ENCODE peak calls at places on chromosomes 6 and 20, in nine cellular contexts. One of them, this sample, is unnamed. For H3K4me1, the result is how much of the 10 kb centered on the place peaks cover.

GRCh38 chr6:31958741-31959739 is at the start of the genes NELFE and SKIC2:
- DNase-seq in transverse colon: peak
- DNase-seq in heart right ventricle: peak
- DNase-seq in psoas muscle: peak
- DNase-seq in cardiac muscle cell: peak
- DNase-seq in NT2/D1: peak
- DNase-seq in aorta: peak
- DNase-seq in adrenal gland: peak
- DNase-seq in HAP-1: peak
- DNase-seq in this sample: peak

GRCh38 chr6:165850434-165851019 is 187.5 kb upstream of the PDE10A start:
- DNase-seq in transverse colon: peak
- DNase-seq in heart right ventricle: peak
- DNase-seq in psoas muscle: peak
- DNase-seq in cardiac muscle cell: peak
- DNase-seq in NT2/D1: no peak
- DNase-seq in aorta: no peak
- DNase-seq in adrenal gland: peak
- DNase-seq in HAP-1: peak
- DNase-seq in this sample: peak

GRCh38 chr6:37860226-37860839 is 40.8 kb downstream of the ZFAND3 start:
- DNase-seq in transverse colon: no peak
- DNase-seq in heart right ventricle: no peak
- DNase-seq in psoas muscle: no peak
- DNase-seq in cardiac muscle cell: peak
- DNase-seq in NT2/D1: peak
- DNase-seq in aorta: no peak
- DNase-seq in adrenal gland: peak
- DNase-seq in HAP-1: peak
- DNase-seq in this sample: no peak

GRCh38 chr20:36629719-36630340 is 16.2 kb downstream of the SLA2 start:
- DNase-seq in transverse colon: peak
- DNase-seq in heart right ventricle: no peak
- DNase-seq in psoas muscle: no peak
- DNase-seq in cardiac muscle cell: peak
- DNase-seq in NT2/D1: no peak
- DNase-seq in aorta: no peak
- DNase-seq in adrenal gland: no peak
- DNase-seq in HAP-1: no peak
- DNase-seq in this sample: no peak

GRCh38 chr6:100115702-100116101 is 121.7 kb upstream of the MCHR2 start:
- DNase-seq in transverse colon: no peak
- DNase-seq in heart right ventricle: no peak
- DNase-seq in psoas muscle: no peak
- DNase-seq in cardiac muscle cell: no peak
- DNase-seq in NT2/D1: no peak
- DNase-seq in aorta: no peak
- DNase-seq in adrenal gland: no peak
- DNase-seq in HAP-1: no peak
- DNase-seq in this sample: no peak

GRCh38 chr6:137467211-137467610 is 27.0 kb downstream of the OLIG3 start:
- DNase-seq in transverse colon: no peak
- DNase-seq in heart right ventricle: no peak
- DNase-seq in psoas muscle: no peak
- DNase-seq in cardiac muscle cell: no peak
- DNase-seq in NT2/D1: no peak
- DNase-seq in aorta: no peak
- DNase-seq in adrenal gland: no peak
- DNase-seq in HAP-1: no peak
- DNase-seq in this sample: no peak

GRCh38 chr20:57391439-57392129 is 388 bp downstream of the RBM38 start:
- DNase-seq in transverse colon: peak
- DNase-seq in heart right ventricle: no peak
- DNase-seq in psoas muscle: peak
- DNase-seq in cardiac muscle cell: peak
- DNase-seq in NT2/D1: no peak
- DNase-seq in aorta: peak
- DNase-seq in adrenal gland: no peak
- DNase-seq in HAP-1: peak
- DNase-seq in this sample: no peak

GRCh38 chr20:258963-259362 is 1.4 kb downstream of the DEFB132 start:
- DNase-seq in transverse colon: no peak
- DNase-seq in heart right ventricle: no peak
- DNase-seq in psoas muscle: no peak
- DNase-seq in cardiac muscle cell: peak
- DNase-seq in NT2/D1: no peak
- DNase-seq in aorta: no peak
- DNase-seq in adrenal gland: no peak
- DNase-seq in HAP-1: no peak
- DNase-seq in this sample: no peak

GRCh38 chr6:37029249-37029959 is 23.9 kb downstream of the FGD2 start:
- DNase-seq in transverse colon: peak
- DNase-seq in heart right ventricle: peak
- DNase-seq in psoas muscle: peak
- DNase-seq in cardiac muscle cell: peak
- DNase-seq in NT2/D1: peak
- DNase-seq in aorta: peak
- DNase-seq in adrenal gland: peak
- DNase-seq in HAP-1: peak
- DNase-seq in this sample: peak

GRCh38 chr6:91781946-91782345 is 1195.1 kb upstream of the MAP3K7 start:
- DNase-seq in transverse colon: no peak
- DNase-seq in heart right ventricle: no peak
- DNase-seq in psoas muscle: peak
- DNase-seq in cardiac muscle cell: no peak
- DNase-seq in NT2/D1: no peak
- DNase-seq in aorta: no peak
- DNase-seq in adrenal gland: no peak
- DNase-seq in HAP-1: no peak
- DNase-seq in this sample: peak

GRCh38 chr6:111631930-111632460 is 26.3 kb upstream of the TRAF3IP2 start:
- DNase-seq in transverse colon: peak
- DNase-seq in heart right ventricle: no peak
- DNase-seq in psoas muscle: no peak
- DNase-seq in cardiac muscle cell: no peak
- DNase-seq in NT2/D1: no peak
- DNase-seq in aorta: no peak
- DNase-seq in adrenal gland: no peak
- DNase-seq in HAP-1: no peak
- DNase-seq in this sample: no peak

GRCh38 chr6:21201673-21202430 is 391.7 kb upstream of the SOX4 start:
- DNase-seq in transverse colon: no peak
- DNase-seq in heart right ventricle: no peak
- DNase-seq in psoas muscle: no peak
- DNase-seq in cardiac muscle cell: no peak
- DNase-seq in NT2/D1: no peak
- DNase-seq in aorta: no peak
- DNase-seq in adrenal gland: no peak
- DNase-seq in HAP-1: peak
- DNase-seq in this sample: no peak

GRCh38 chr6:98695076-98695816 is 139.1 kb upstream of the POU3F2 start:
- DNase-seq in transverse colon: no peak
- DNase-seq in heart right ventricle: no peak
- DNase-seq in psoas muscle: no peak
- DNase-seq in cardiac muscle cell: no peak
- DNase-seq in NT2/D1: no peak
- DNase-seq in aorta: no peak
- DNase-seq in adrenal gland: no peak
- DNase-seq in HAP-1: no peak
- DNase-seq in this sample: no peak

GRCh38 chr6:42227173-42227850 is 9.7 kb upstream of the MRPS10 start:
- DNase-seq in transverse colon: no peak
- DNase-seq in heart right ventricle: no peak
- DNase-seq in psoas muscle: no peak
- DNase-seq in cardiac muscle cell: no peak
- DNase-seq in NT2/D1: no peak
- DNase-seq in aorta: peak
- DNase-seq in adrenal gland: no peak
- DNase-seq in HAP-1: no peak
- DNase-seq in this sample: no peak

GRCh38 chr6:81241717-81242116 is 510.8 kb downstream of the TENT5A start:
- DNase-seq in transverse colon: no peak
- DNase-seq in heart right ventricle: no peak
- DNase-seq in psoas muscle: no peak
- DNase-seq in cardiac muscle cell: peak
- DNase-seq in NT2/D1: peak
- DNase-seq in aorta: no peak
- DNase-seq in adrenal gland: no peak
- DNase-seq in HAP-1: no peak
- DNase-seq in this sample: no peak

GRCh38 chr6:95686858-95687257 is 109.5 kb downstream of the MANEA start:
- DNase-seq in transverse colon: no peak
- DNase-seq in heart right ventricle: no peak
- DNase-seq in psoas muscle: no peak
- DNase-seq in cardiac muscle cell: no peak
- DNase-seq in NT2/D1: no peak
- DNase-seq in aorta: no peak
- DNase-seq in adrenal gland: no peak
- DNase-seq in HAP-1: no peak
- DNase-seq in this sample: no peak

GRCh38 chr6:158402184-158402583 is 89.9 kb downstream of the TULP4 start:
- DNase-seq in transverse colon: no peak
- DNase-seq in heart right ventricle: no peak
- DNase-seq in psoas muscle: no peak
- DNase-seq in cardiac muscle cell: no peak
- DNase-seq in NT2/D1: no peak
- DNase-seq in aorta: no peak
- DNase-seq in adrenal gland: no peak
- DNase-seq in HAP-1: no peak
- DNase-seq in this sample: no peak
- H3K4me3 ChIP-seq in transverse colon: no peak
- H3K4me3 ChIP-seq in heart right ventricle: no peak
- H3K4me3 ChIP-seq in psoas muscle: no peak
- H3K4me3 ChIP-seq in cardiac muscle cell: no peak
- H3K4me3 ChIP-seq in NT2/D1: no peak
- H3K4me3 ChIP-seq in aorta: no peak
- H3K4me3 ChIP-seq in adrenal gland: no peak
- H3K4me3 ChIP-seq in HAP-1: no peak
- H3K4me3 ChIP-seq in this sample: no peak

DNA sequence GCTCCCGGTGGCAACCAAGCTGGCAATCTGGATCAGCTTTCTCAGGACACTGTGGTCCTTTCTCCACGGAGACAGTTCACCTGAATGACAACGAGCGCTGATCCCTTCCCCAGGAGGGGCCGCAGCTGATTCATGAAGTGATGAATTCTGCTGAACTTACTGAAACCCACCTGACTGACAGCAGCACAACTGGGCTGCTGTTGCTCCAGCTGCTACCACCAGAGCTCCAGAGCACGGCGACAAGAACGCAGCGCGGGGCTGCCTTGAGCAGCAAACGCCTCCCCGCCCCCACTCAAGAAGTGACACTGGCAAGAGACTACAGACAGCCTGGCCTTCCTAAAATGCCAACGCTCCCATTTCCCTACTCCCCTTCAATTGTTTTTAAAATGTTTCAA is 10.0 kb downstream of the PXDC1 start:
- DNase-seq in transverse colon: peak
- DNase-seq in heart right ventricle: no peak
- DNase-seq in psoas muscle: no peak
- DNase-seq in cardiac muscle cell: no peak
- DNase-seq in NT2/D1: no peak
- DNase-seq in aorta: no peak
- DNase-seq in adrenal gland: no peak
- DNase-seq in HAP-1: no peak
- DNase-seq in this sample: no peak
- H3K4me1 ChIP-seq in transverse colon: under half
- H3K4me1 ChIP-seq in heart right ventricle: half or more
- H3K4me1 ChIP-seq in psoas muscle: half or more
- H3K4me1 ChIP-seq in cardiac muscle cell: under half
- H3K4me1 ChIP-seq in NT2/D1: under half
- H3K4me1 ChIP-seq in aorta: under half
- H3K4me1 ChIP-seq in adrenal gland: under half
- H3K4me1 ChIP-seq in HAP-1: under half
- H3K4me1 ChIP-seq in this sample: half or more

GRCh38 chr6:116370717-116371383 is at the start of gene DSE:
- DNase-seq in transverse colon: peak
- DNase-seq in heart right ventricle: peak
- DNase-seq in psoas muscle: peak
- DNase-seq in cardiac muscle cell: peak
- DNase-seq in NT2/D1: peak
- DNase-seq in aorta: peak
- DNase-seq in adrenal gland: peak
- DNase-seq in HAP-1: peak
- DNase-seq in this sample: peak

GRCh38 chr6:116369540-116370327 is 1.0 kb upstream of the DSE start:
- DNase-seq in transverse colon: no peak
- DNase-seq in heart right ventricle: no peak
- DNase-seq in psoas muscle: no peak
- DNase-seq in cardiac muscle cell: no peak
- DNase-seq in NT2/D1: no peak
- DNase-seq in aorta: no peak
- DNase-seq in adrenal gland: no peak
- DNase-seq in HAP-1: no peak
- DNase-seq in this sample: no peak

GRCh38 chr6:116373300-116373699 is 2.6 kb downstream of the DSE start:
- DNase-seq in transverse colon: no peak
- DNase-seq in heart right ventricle: no peak
- DNase-seq in psoas muscle: no peak
- DNase-seq in cardiac muscle cell: no peak
- DNase-seq in NT2/D1: no peak
- DNase-seq in aorta: no peak
- DNase-seq in adrenal gland: no peak
- DNase-seq in HAP-1: no peak
- DNase-seq in this sample: no peak

GRCh38 chr6:116370328-116370716 is 425 bp upstream of the DSE start:
- DNase-seq in transverse colon: no peak
- DNase-seq in heart right ventricle: no peak
- DNase-seq in psoas muscle: no peak
- DNase-seq in cardiac muscle cell: no peak
- DNase-seq in NT2/D1: peak
- DNase-seq in aorta: no peak
- DNase-seq in adrenal gland: no peak
- DNase-seq in HAP-1: no peak
- DNase-seq in this sample: no peak

GRCh38 chr6:116371384-116372209 is 850 bp downstream of the DSE start:
- DNase-seq in transverse colon: peak
- DNase-seq in heart right ventricle: peak
- DNase-seq in psoas muscle: peak
- DNase-seq in cardiac muscle cell: peak
- DNase-seq in NT2/D1: peak
- DNase-seq in aorta: peak
- DNase-seq in adrenal gland: peak
- DNase-seq in HAP-1: peak
- DNase-seq in this sample: peak
- H3K4me3 ChIP-seq in transverse colon: peak
- H3K4me3 ChIP-seq in heart right ventricle: peak
- H3K4me3 ChIP-seq in psoas muscle: peak
- H3K4me3 ChIP-seq in cardiac muscle cell: peak
- H3K4me3 ChIP-seq in NT2/D1: peak
- H3K4me3 ChIP-seq in aorta: peak
- H3K4me3 ChIP-seq in adrenal gland: peak
- H3K4me3 ChIP-seq in HAP-1: peak
- H3K4me3 ChIP-seq in this sample: peak

DNA sequence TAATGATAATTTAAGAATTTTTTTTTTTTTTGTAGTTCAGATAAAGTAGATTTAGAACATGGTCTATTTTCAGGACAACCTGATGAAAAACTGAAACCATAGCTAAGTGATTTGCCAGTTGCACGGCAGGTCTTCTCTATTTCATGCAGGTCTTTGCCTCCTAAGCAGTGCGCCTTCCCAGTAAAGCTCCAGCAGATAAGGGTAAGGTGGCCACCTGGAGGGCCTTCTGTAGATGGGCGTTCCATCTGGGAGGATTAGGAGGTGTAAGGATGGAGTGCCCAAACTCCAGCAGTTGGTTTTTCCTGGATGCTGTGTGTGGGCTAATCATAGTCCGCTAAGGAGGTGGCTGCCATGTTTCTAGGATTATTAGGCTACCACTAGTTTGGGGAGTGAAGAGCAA is 107.1 kb downstream of the ARID1B start:
- DNase-seq in transverse colon: no peak
- DNase-seq in heart right ventricle: no peak
- DNase-seq in psoas muscle: no peak
- DNase-seq in cardiac muscle cell: no peak
- DNase-seq in NT2/D1: no peak
- DNase-seq in aorta: no peak
- DNase-seq in adrenal gland: no peak
- DNase-seq in HAP-1: no peak
- DNase-seq in this sample: no peak
- H3K4me1 ChIP-seq in transverse colon: under half
- H3K4me1 ChIP-seq in heart right ventricle: half or more
- H3K4me1 ChIP-seq in psoas muscle: half or more
- H3K4me1 ChIP-seq in cardiac muscle cell: under half
- H3K4me1 ChIP-seq in NT2/D1: under half
- H3K4me1 ChIP-seq in aorta: under half
- H3K4me1 ChIP-seq in adrenal gland: under half
- H3K4me1 ChIP-seq in HAP-1: under half
- H3K4me1 ChIP-seq in this sample: half or more